ENCODE peak calls at places on chromosomes 2 and 18, in four cellular contexts. B is ovary, U is uterus, Q is mesendoderm. S is an unnamed sample. For H3K4me1, the result is how much of the 10 kb centered on the place peaks cover.

GRCh38 chr2:157677941-157678340 is 49.3 kb upstream of the ACVR1C start:
- DNase-seq in Q (no peak), U (no peak), B (no peak), S (no peak)

GRCh38 chr2:217466799-217467198 is 536.0 kb downstream of the TNS1 start:
- DNase-seq in B (peak), Q (no peak), U (peak), S (no peak)

GRCh38 chr2:160474891-160475795 is 18.5 kb downstream of the RBMS1 start:
- DNase-seq in B (no peak), Q (peak), U (no peak), S (no peak)

GRCh38 chr2:168912466-168913170 is 11.5 kb downstream of the G6PC2 start:
- DNase-seq in B (peak), Q (peak), U (peak), S (peak)

GRCh38 chr2:140916410-140916809 is 1214.4 kb downstream of the LRP1B start:
- DNase-seq in U (no peak), Q (no peak), B (no peak), S (no peak)

GRCh38 chr2:1227289-1227900 is 185.9 kb upstream of the TPO start:
- DNase-seq in U (no peak), Q (no peak), B (no peak), S (no peak)

GRCh38 chr2:205483122-205483521 is 199.2 kb upstream of the NRP2 start:
- DNase-seq in B (no peak), U (no peak), Q (no peak), S (no peak)

GRCh38 chr2:198314559-198315153 is 510.3 kb downstream of the PLCL1 start:
- DNase-seq in B (no peak), Q (peak), U (no peak), S (no peak)

GRCh38 chr2:43178055-43178598 is 48.3 kb downstream of the ZFP36L2 start:
- DNase-seq in Q (no peak), U (no peak), B (no peak), S (no peak)

GRCh38 chr2:44741507-44741906 is 200.0 kb upstream of the SIX3 start:
- DNase-seq in U (no peak), Q (no peak), B (no peak), S (no peak)

GRCh38 chr2:231111987-231112386 is 12.9 kb downstream of the HTR2B start:
- DNase-seq in B (no peak), U (no peak), Q (no peak), S (no peak)

GRCh38 chr2:238494573-238494961 is 67.8 kb downstream of the ASB1 start:
- DNase-seq in B (no peak), Q (no peak), U (no peak), S (peak)

GRCh38 chr2:66888246-66888645 is 453.3 kb downstream of the MEIS1 start:
- DNase-seq in Q (no peak), B (no peak), U (no peak), S (no peak)

GRCh38 chr2:239299218-239299939 is 101.4 kb downstream of the HDAC4 start:
- DNase-seq in B (peak), U (peak), Q (no peak), S (no peak)

GRCh38 chr2:237295889-237296480 is 118.0 kb downstream of the COL6A3 start:
- DNase-seq in Q (no peak), B (no peak), U (no peak), S (no peak)

GRCh38 chr2:173296235-173296634 is 58.4 kb upstream of the CDCA7 start:
- DNase-seq in U (no peak), Q (no peak), B (no peak), S (no peak)

GRCh38 chr2:130371723-130372054 is 15.8 kb downstream of the PTPN18 start:
- DNase-seq in U (peak), B (no peak), Q (no peak), S (no peak)

GRCh38 chr18:906416-907170 is 1.9 kb downstream of the ADCYAP1 start:
- DNase-seq in Q (peak), U (no peak), B (no peak), S (no peak)

GRCh38 chr2:152436148-152436547 is 101.2 kb downstream of the FMNL2 start:
- DNase-seq in Q (no peak), B (no peak), U (no peak), S (no peak)

GRCh38 chr2:183919926-183920325 is 678.4 kb upstream of the ZNF804A start:
- DNase-seq in Q (no peak), U (no peak), B (no peak), S (no peak)

GRCh38 chr2:183926433-183926832 is 671.9 kb upstream of the ZNF804A start:
- DNase-seq in U (no peak), Q (no peak), B (no peak), S (no peak)

GRCh38 chr2:183927367-183928355 is 670.7 kb upstream of the ZNF804A start:
- DNase-seq in Q (peak), B (no peak), U (no peak), S (no peak)

GRCh38 chr2:183925281-183925680 is 673.0 kb upstream of the ZNF804A start:
- DNase-seq in Q (no peak), U (no peak), B (no peak), S (no peak)
- H3K4me1 ChIP-seq in Q (under half), U (under half), B (under half), S (under half)

GRCh38 chr2:100139114-100139513 is 3.3 kb downstream of the AFF3 start:
- DNase-seq in U (no peak), B (no peak), Q (no peak), S (no peak)

GRCh38 chr2:100140582-100140981 is 1.8 kb downstream of the AFF3 start:
- DNase-seq in U (no peak), Q (no peak), B (no peak), S (no peak)

GRCh38 chr2:100137318-100137717 is 5.1 kb downstream of the AFF3 start:
- DNase-seq in B (no peak), U (no peak), Q (no peak), S (no peak)

GRCh38 chr2:100136310-100136709 is 6.1 kb downstream of the AFF3 start:
- DNase-seq in U (no peak), B (no peak), Q (no peak), S (no peak)

GRCh38 chr2:100137877-100138570 is 4.4 kb downstream of the AFF3 start:
- DNase-seq in B (no peak), Q (no peak), U (no peak), S (no peak)
- H3K4me1 ChIP-seq in B (under half), Q (under half), U (under half), S (under half)

DNA sequence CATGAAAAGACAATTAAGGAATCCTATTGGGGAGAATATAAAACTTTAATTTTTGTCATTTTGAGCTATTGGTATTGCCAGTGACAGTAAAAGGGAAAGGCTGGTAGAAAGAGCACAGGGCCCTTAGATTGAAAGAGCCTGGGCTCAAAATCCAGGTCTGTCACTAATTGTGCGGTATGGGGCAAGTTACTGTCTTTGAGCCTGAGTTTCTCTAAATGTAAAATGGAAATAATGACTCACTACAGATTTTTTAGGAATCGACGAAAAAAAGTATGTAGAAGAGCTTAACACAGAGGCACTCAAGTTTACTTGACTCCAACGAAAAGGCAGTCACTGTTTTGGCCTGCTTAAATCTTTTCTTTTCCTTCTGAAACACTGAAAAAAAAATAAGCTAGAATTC is 7.0 kb downstream of the NDUFV2 start:
- DNase-seq in Q (peak), B (no peak), U (no peak), S (no peak)
- H3K4me1 ChIP-seq in Q (under half), B (under half), U (under half), S (half or more)

GRCh38 chr18:50636366-50637057 is 76.6 kb downstream of the MAPK4 start:
- DNase-seq in B (no peak), U (no peak), Q (no peak), S (no peak)

GRCh38 chr18:50630895-50631294 is 71.0 kb downstream of the MAPK4 start:
- DNase-seq in Q (no peak), U (no peak), B (no peak), S (no peak)

GRCh38 chr18:50633992-50634391 is 74.1 kb downstream of the MAPK4 start:
- DNase-seq in U (no peak), B (no peak), Q (no peak), S (no peak)

GRCh38 chr18:50631831-50632285 is 72.0 kb downstream of the MAPK4 start:
- DNase-seq in Q (peak), U (no peak), B (no peak), S (no peak)

GRCh38 chr18:50632895-50633515 is 73.1 kb downstream of the MAPK4 start:
- DNase-seq in U (no peak), Q (no peak), B (no peak), S (no peak)
- H3K4me1 ChIP-seq in U (under half), Q (under half), B (under half), S (under half)

GRCh38 chr2:102313025-102313424 is 1.7 kb downstream of the IL1RL1 start:
- DNase-seq in Q (peak), B (no peak), U (no peak), S (no peak)
- H3K4me1 ChIP-seq in Q (under half), B (under half), U (under half), S (under half)

GRCh38 chr2:181781082-181781786 is 100.9 kb upstream of the NEUROD1 start:
- DNase-seq in B (no peak), U (no peak), Q (no peak), S (no peak)
- H3K4me1 ChIP-seq in B (under half), U (under half), Q (under half), S (under half)